ENCODE peak calls at places on chromosome 1, in ten cellular contexts. U is thoracic aorta, X is WTC11, P is ovary, Q is GM06990, Y is H9, S is glutamatergic neuron, M is heart left ventricle, E is lower lobe of right lung, C is endothelial cell. Z is an unnamed sample.

GRCh38 chr1:62385923-62386322 is 50.9 kb upstream of the USP1 start:
- DNase-seq in E (no peak), P (no peak), M (no peak), Q (no peak), U (no peak), X (no peak), S (no peak), C (no peak), Y (no peak), Z (no peak)

GRCh38 chr1:201463071-201463552 is 5.9 kb downstream of the PHLDA3 start:
- DNase-seq in M (no peak), E (peak; percentile 59), S (no peak), P (no peak), C (no peak), X (no peak), Y (peak; percentile 77), Q (no peak), U (no peak), Z (no peak)

GRCh38 chr1:28329395-28330153 is 734 bp downstream of the MED18 start:
- DNase-seq in S (peak; percentile 21), Q (peak; percentile 37), E (peak; percentile 60), C (peak; percentile 26), M (peak; percentile 33), P (peak; percentile 34), U (no peak), X (peak; percentile 50), Y (peak; percentile 53), Z (no peak)

GRCh38 chr1:223761416-223761815 is 49.1 kb downstream of the CAPN2 start:
- DNase-seq in M (no peak), C (no peak), P (no peak), X (no peak), U (no peak), Q (no peak), S (no peak), E (no peak), Y (no peak), Z (no peak)

GRCh38 chr1:27726173-27726793 is 522 bp downstream of the FAM76A start:
- DNase-seq in E (peak; percentile 80), Q (no peak), P (peak; percentile 37), X (peak; percentile 61), U (no peak), S (peak; percentile 73), C (peak; percentile 69), M (peak; percentile 61), Y (peak; percentile 72), Z (peak; percentile 79)

GRCh38 chr1:229699613-229700242 is 73.7 kb downstream of the URB2 start:
- DNase-seq in M (no peak), Q (no peak), U (no peak), Y (no peak), C (no peak), E (no peak), S (no peak), X (no peak), P (no peak), Z (no peak)

GRCh38 chr1:155183775-155184221 is 10.1 kb downstream of the TRIM46 start:
- DNase-seq in M (no peak), C (no peak), E (peak; percentile 51), Y (no peak), X (no peak), U (no peak), Q (no peak), P (no peak), S (no peak), Z (no peak)

GRCh38 chr1:93661829-93662474 is 19.7 kb downstream of the BCAR3 start:
- DNase-seq in X (no peak), E (no peak), M (no peak), Q (no peak), Y (no peak), C (no peak), S (no peak), P (no peak), U (no peak), Z (no peak)

GRCh38 chr1:42835422-42835821 is 11.0 kb upstream of the ZNF691 start:
- DNase-seq in S (no peak), U (no peak), X (no peak), E (no peak), Y (no peak), Q (no peak), C (no peak), P (no peak), M (no peak), Z (no peak)

GRCh38 chr1:75969550-75969949 is 37.3 kb upstream of the ASB17 start:
- DNase-seq in X (no peak), U (no peak), P (no peak), E (no peak), C (no peak), Y (no peak), Q (no peak), S (no peak), M (no peak), Z (no peak)

GRCh38 chr1:51638350-51638749 is 21.5 kb downstream of the OSBPL9 start:
- DNase-seq in E (no peak), U (no peak), S (no peak), Q (no peak), M (no peak), X (no peak), C (no peak), Y (no peak), P (no peak), Z (no peak)

DNA sequence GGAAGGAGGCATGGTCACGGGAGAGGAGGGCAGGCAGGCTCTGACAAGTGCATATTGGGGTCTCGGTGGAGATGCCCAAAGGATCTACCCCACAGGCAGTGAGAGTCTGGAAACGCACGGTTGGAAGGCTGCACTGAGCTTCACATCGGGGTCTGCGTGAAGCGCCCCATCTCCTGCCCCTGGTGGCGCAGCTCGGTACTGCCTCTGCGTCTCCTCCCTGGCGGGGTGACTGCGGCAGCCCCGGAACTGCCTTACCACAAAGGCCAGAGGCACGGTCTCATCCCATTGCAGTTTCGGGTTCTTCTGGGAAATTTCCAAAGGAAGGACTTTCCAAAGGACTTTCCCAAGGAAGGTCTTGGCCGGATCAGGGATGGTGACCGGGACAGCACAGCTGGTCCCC is 69.2 kb upstream of the AJAP1 start:
- DNase-seq in E (no peak), U (no peak), Q (peak; percentile 27), S (no peak), C (peak; percentile 46), P (no peak), Y (peak; percentile 80), X (peak; percentile 26), M (no peak), Z (peak; percentile 59)
- TF ChIP-seq CTCF in E (peak; percentile 60), U (peak; percentile 31), Q (peak; percentile 78), S (peak; percentile 25), C (peak; percentile 86), P (no peak), Y (peak; percentile 86), X (no peak), M (peak; percentile 44), Z (no peak)

GRCh38 chr1:110457206-110457605 is 6.3 kb downstream of the PROK1 start:
- DNase-seq in Q (no peak), X (no peak), C (no peak), S (no peak), U (no peak), E (no peak), Y (no peak), P (no peak), M (no peak), Z (no peak)

GRCh38 chr1:110452330-110452729 is 1.4 kb downstream of the PROK1 start:
- DNase-seq in X (no peak), S (no peak), U (no peak), E (no peak), Y (no peak), M (no peak), P (no peak), C (no peak), Q (no peak), Z (no peak)

GRCh38 chr1:110454328-110454727 is 3.4 kb downstream of the PROK1 start:
- DNase-seq in Q (no peak), E (no peak), U (no peak), Y (no peak), P (no peak), X (no peak), M (no peak), C (no peak), S (no peak), Z (no peak)

GRCh38 chr1:110453829-110454228 is 2.9 kb downstream of the PROK1 start:
- DNase-seq in E (no peak), X (no peak), C (no peak), P (no peak), Y (no peak), M (no peak), U (no peak), S (no peak), Q (no peak), Z (no peak)

GRCh38 chr1:110455151-110455550 is 4.2 kb downstream of the PROK1 start:
- DNase-seq in E (no peak), M (no peak), P (no peak), X (peak; percentile 74), Y (peak; percentile 84), C (peak; percentile 40), S (no peak), U (no peak), Q (no peak), Z (no peak)
- TF ChIP-seq CTCF in E (no peak), M (no peak), P (no peak), X (no peak), Y (peak; percentile 72), C (no peak), S (no peak), U (no peak), Q (no peak), Z (no peak)

DNA sequence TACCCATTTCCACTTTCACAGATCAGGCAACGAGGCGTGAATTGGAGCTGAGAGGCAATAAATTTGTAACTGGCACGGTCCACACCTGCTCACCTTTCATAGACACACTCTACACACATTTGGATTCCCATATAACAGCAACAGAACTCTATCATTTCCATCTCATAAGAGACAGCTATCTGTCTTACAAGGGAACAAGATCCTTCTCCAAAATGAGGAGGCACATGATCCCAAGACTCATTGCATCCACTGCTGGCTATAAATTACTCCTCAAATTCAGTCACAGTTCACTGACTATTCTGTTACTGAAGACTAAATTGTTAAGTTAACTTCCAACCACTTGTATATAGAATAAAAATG is 342.8 kb downstream of the MATN1 start:
- DNase-seq in Y (no peak), P (no peak), U (no peak), E (no peak), M (no peak), C (no peak), X (no peak), S (no peak), Q (no peak), Z (no peak)
- TF ChIP-seq CTCF in Y (peak; percentile 5), P (no peak), U (no peak), E (no peak), M (no peak), C (no peak), X (no peak), S (no peak), Q (no peak), Z (no peak)

DNA sequence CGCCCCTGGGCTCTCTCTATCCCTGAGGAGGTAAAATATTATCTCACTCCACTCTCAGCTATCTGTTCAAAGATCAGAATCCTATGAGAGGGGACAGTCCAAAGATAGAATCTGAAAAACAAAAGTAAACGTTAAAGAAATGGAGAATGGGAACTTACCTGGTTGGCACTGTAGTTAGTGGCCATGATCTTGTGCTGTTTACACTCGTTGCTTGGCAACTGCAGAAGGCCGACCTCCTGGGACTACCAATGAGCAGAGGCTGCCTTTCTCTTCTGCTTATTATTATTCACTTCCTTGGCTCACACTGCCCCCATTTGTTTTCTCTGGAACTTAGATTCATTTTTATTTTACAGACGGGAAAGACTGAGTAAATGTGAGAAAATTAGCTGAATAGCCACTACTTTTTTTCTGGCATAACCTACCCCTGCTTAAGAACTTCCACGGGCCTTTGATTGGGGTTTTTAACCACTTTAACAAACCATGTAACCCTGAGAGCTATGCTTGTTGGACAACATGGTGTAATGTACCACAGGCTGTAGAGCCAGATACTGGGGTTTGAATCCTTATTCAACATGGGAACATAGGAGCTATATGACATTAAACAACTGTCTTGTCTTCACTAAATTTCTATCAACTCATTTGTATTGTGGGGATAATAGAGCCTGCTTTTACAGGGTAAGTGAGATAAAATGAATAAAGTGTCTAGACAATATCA is at the start of gene CFAP126:
- DNase-seq in Y (peak; percentile 85), C (peak; percentile 28), M (peak; percentile 69), U (peak; percentile 56), P (peak; percentile 53), S (peak; percentile 53), E (peak; percentile 75), X (peak; percentile 58), Q (peak; percentile 31), Z (peak; percentile 81)
- TF ChIP-seq CTCF in Y (peak; percentile 23), C (no peak), M (peak; percentile 24), U (peak; percentile 11), P (no peak), S (no peak), E (peak; percentile 27), X (no peak), Q (no peak), Z (no peak)

Z was measured in GM20000.